ENCODE peak calls at places on chromosome 10, in six cellular contexts. Y is astrocyte, N is GM23248, W is HCT116, U is H1, J is mammary epithelial cell. S is an unnamed sample. For H3K9me3 and H4K20me1, the result is how much of the 10 kb centered on the place peaks cover.

GRCh38 chr10:45064998-45065397 is 64.3 kb downstream of the ZNF22 start:
- DNase-seq in Y (no peak), N (no peak), W (no peak), U (no peak), J (no peak), S (no peak)

GRCh38 chr10:124063736-124064135 is 29.7 kb downstream of the CHST15 start:
- DNase-seq in Y (peak), N (peak), W (no peak), U (no peak), J (peak), S (no peak)

GRCh38 chr10:127034790-127035189 is 129.6 kb downstream of the DOCK1 start:
- DNase-seq in Y (no peak), N (no peak), W (no peak), U (no peak), J (peak), S (peak)

GRCh38 chr10:26436848-26437247 is 1.3 kb upstream of the APBB1IP start:
- DNase-seq in Y (no peak), N (no peak), W (no peak), U (no peak), J (no peak), S (no peak)

GRCh38 chr10:80272793-80273522 is 16.5 kb downstream of the MAT1A start:
- DNase-seq in Y (no peak), N (peak), W (no peak), U (no peak), J (no peak), S (no peak)

GRCh38 chr10:48207853-48208252 is 66.6 kb downstream of the FRMPD2 start:
- DNase-seq in Y (no peak), N (no peak), W (no peak), U (no peak), J (no peak), S (no peak)

GRCh38 chr10:116947838-116948529 is 57.0 kb downstream of the SHTN1 start:
- DNase-seq in Y (peak), N (peak), W (peak), U (no peak), J (peak), S (no peak)

GRCh38 chr10:10869592-10869991 is 148.1 kb upstream of the CELF2 start:
- DNase-seq in Y (peak), N (peak), W (no peak), U (no peak), J (no peak), S (no peak)

GRCh38 chr10:86254081-86254480 is 112.5 kb downstream of the GRID1 start:
- DNase-seq in Y (no peak), N (no peak), W (no peak), U (no peak), J (no peak), S (no peak)

GRCh38 chr10:102068216-102068615 is 3.1 kb downstream of the HPS6 start:
- DNase-seq in Y (no peak), N (peak), W (no peak), U (no peak), J (no peak), S (no peak)

GRCh38 chr10:59177031-59177861 is 803 bp downstream of the PHYHIPL start:
- DNase-seq in Y (peak), N (peak), W (no peak), U (no peak), J (peak), S (peak)

GRCh38 chr10:59175538-59176240 is 754 bp upstream of the PHYHIPL start:
- DNase-seq in Y (no peak), N (no peak), W (no peak), U (peak), J (peak), S (peak)

GRCh38 chr10:59179027-59179426 is 2.6 kb downstream of the PHYHIPL start:
- DNase-seq in Y (no peak), N (no peak), W (no peak), U (no peak), J (no peak), S (no peak)

GRCh38 chr10:59177862-59178235 is 1.4 kb downstream of the PHYHIPL start:
- DNase-seq in Y (no peak), N (no peak), W (no peak), U (no peak), J (no peak), S (no peak)

DNA sequence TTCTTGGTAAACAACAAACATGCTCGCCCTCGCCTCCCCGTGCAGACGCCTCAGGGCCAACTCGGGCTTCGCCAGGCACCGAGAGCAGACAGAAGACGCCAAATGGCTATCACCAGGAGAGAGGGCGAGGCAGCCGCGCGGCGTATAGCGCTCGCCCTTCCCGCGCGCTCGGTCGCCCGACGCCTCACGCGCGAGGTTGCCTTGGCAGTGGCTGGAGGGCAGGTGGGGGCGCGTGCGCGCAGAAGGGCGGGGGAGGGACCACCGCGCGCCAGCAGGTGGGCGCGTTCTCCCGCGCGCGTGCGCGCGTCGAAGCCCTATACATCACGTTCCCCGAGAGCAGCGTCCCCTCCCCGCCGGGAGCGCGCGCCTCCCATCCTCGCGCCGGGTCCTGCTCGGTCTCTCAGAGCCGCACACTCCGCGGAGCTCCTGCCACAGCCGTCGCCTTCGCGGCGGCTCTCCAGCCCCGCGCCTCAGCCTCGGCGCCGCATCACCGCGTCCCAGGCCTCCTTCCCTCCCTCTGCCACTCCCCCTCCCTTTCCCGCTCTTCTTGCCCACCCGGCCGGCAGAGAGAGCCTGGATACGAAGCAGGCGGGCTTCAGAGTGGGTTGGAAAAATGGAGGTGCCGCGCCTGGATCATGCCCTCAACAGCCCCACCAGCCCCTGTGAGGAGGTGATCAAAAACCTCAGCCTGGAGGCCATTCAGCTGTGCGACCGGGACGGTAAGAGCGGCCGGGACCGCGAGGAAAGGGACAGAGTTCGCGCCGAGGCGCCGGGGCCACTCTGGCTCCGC is at the start of gene PHYHIPL:
- DNase-seq in Y (no peak), N (peak), W (no peak), U (peak), J (peak), S (peak)
- TF ChIP-seq EZH2 in Y (peak), N (peak), W (no peak), U (peak), J (peak), S (peak)

DNA sequence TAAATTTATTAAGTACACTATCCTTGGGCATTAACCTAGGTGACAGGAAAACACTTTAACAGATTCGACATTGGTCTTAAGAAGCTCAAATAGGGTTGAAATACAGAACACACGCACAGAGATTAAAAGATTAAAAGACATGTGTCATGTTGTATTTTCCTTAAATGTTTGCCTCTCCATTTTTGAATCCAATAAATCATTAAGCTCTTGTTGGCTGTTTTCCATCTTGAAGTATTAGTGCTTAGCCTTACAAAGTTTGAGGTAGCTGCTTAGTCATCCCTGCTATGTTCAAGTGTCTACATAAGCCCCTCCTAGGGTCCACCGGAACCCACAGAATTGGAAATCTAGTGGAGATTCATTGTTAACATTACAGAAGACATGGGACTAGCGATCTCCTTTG is 12.7 kb upstream of the GJD4 start:
- DNase-seq in Y (no peak), N (no peak), W (no peak), U (no peak), J (no peak), S (no peak)
- H3K9me3 ChIP-seq in Y (under half), N (under half), W (under half), U (under half), J (under half), S (under half)

DNA sequence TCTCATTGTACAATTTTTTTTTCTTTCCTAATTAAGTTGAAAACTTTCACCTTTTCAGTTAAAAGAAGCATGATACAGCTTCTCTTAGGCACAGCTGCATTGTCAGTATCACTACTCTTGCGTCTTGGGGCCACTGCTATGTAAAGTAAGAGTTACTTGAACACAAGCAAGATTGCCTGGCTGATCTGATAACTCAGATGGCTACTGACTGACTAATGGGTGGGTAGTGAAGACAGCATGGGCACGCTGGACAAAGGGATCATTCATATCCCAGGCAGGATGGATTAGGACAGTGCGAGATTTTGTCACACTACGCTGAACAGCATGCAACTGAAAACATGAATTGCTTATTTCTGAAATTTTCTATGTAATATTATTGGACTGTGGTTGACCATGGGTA is 11.6 kb upstream of the ADAMTS14 start:
- DNase-seq in Y (no peak), N (no peak), W (no peak), U (no peak), J (no peak), S (no peak)
- H4K20me1 ChIP-seq in Y (under half), N (under half), W (under half), U (under half), J (under half), S (under half)

GRCh38 chr10:100713049-100713858 is 32.1 kb upstream of the PAX2 start:
- DNase-seq in Y (no peak), N (peak), W (no peak), U (peak), J (no peak), S (peak)
- TF ChIP-seq EZH2 in Y (peak), N (no peak), W (no peak), U (peak), J (peak), S (peak)

DNA sequence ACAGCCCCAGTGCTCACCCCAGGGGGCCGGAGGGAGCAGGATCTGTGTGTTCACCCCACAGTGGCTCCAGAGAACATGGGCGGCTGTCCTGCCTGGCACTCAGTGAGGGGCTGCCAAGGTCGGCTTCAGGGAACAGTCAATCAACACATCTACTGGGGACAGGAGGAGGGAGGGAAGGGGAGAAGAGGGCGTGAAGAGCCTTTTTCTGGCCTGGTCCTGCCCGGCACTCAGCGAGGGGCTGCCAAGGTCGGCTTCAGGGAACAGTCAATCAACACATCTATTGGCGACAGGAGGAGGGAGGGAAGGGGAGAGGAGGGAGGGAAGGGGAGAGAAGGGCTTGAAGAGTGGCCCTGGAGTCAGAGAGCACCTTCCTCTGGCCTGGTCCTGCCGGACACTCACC is 184.9 kb downstream of the ADARB2 start:
- DNase-seq in Y (no peak), N (no peak), W (no peak), U (no peak), J (no peak), S (no peak)
- H3K9me3 ChIP-seq in Y (under half), N (under half), W (under half), U (under half), J (under half), S (under half)

GRCh38 chr10:78185693-78186055 is 152.0 kb downstream of the RPS24 start:
- DNase-seq in Y (no peak), N (no peak), W (no peak), U (no peak), J (no peak), S (no peak)

GRCh38 chr10:78188459-78188858 is 154.8 kb downstream of the RPS24 start:
- DNase-seq in Y (no peak), N (no peak), W (no peak), U (no peak), J (no peak), S (no peak)

GRCh38 chr10:78184851-78185692 is 151.4 kb downstream of the RPS24 start:
- DNase-seq in Y (no peak), N (peak), W (no peak), U (no peak), J (peak), S (no peak)

GRCh38 chr10:78190051-78190450 is 156.4 kb downstream of the RPS24 start:
- DNase-seq in Y (no peak), N (no peak), W (no peak), U (no peak), J (no peak), S (no peak)

DNA sequence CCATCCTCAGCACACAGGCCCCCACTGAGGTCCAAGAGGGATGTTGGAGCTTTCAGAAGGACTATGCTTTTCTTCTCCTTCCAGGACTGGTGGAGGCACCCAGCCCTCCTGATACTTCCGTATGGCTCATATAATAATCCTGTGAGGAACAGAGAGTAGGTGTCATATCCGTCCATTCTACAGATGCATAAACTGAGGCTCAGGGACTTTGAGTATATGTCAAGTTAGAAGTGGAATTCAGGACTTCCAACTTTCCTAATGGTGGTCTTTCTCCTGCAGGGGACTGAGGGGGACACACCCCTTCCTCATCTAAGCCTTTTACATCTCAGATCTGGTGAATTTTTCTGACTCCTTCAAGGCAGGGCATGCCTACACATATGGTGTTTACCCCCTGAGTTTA is 153.7 kb downstream of the RPS24 start:
- DNase-seq in Y (no peak), N (no peak), W (no peak), U (no peak), J (no peak), S (no peak)
- H4K20me1 ChIP-seq in Y (under half), N (under half), W (under half), U (under half), J (under half), S (under half)